ENCODE peak calls at places on chromosomes 13 and 19, in seven cellular contexts. N, S, W, A, Q, Z and D are unnamed samples.

GRCh38 chr13:78607409-78608253 is 4.3 kb upstream of the POU4F1 start:
- DNase-seq in Q (no peak), S (no peak), N (no peak), W (peak), A (no peak), Z (no peak), D (no peak)

GRCh38 chr13:25217023-25217909 is 45.2 kb upstream of the AMER2 start:
- DNase-seq in S (peak), N (peak), Q (no peak), W (no peak), A (no peak), Z (no peak), D (no peak)

GRCh38 chr19:4589579-4590410 is 30.3 kb upstream of the SEMA6B start:
- DNase-seq in A (no peak), Q (no peak), W (no peak), Z (no peak), S (no peak), N (no peak), D (no peak)

GRCh38 chr19:46303702-46304397 is 7.0 kb downstream of the HIF3A start:
- DNase-seq in W (peak), A (peak), N (peak), S (peak), Q (no peak), Z (peak), D (no peak)

GRCh38 chr19:53849237-53849676 is 18.4 kb upstream of the MYADM start:
- DNase-seq in S (no peak), Q (no peak), W (no peak), A (no peak), Z (no peak), N (peak), D (no peak)

GRCh38 chr13:110447058-110447511 is 114.4 kb downstream of the RAB20 start:
- DNase-seq in Z (no peak), A (no peak), S (no peak), W (no peak), N (no peak), Q (no peak), D (no peak)

GRCh38 chr13:28837111-28837510 is 17.0 kb downstream of the MTUS2 start:
- DNase-seq in S (no peak), Q (no peak), A (no peak), Z (no peak), W (no peak), N (no peak), D (no peak)

GRCh38 chr13:102580552-102581169 is 16.1 kb upstream of the TPP2 start:
- DNase-seq in W (no peak), N (peak), Q (no peak), A (no peak), Z (no peak), S (peak), D (no peak)

GRCh38 chr13:74930402-74931165 is 551.4 kb downstream of the TBC1D4 start:
- DNase-seq in S (peak), N (no peak), W (no peak), Q (peak), Z (no peak), A (no peak), D (no peak)

GRCh38 chr19:45468159-45468651 is 409 bp downstream of the FOSB start:
- DNase-seq in N (peak), W (peak), A (no peak), S (no peak), Z (no peak), Q (no peak), D (peak)

GRCh38 chr13:40480012-40480914 is 186.2 kb downstream of the FOXO1 start:
- DNase-seq in A (no peak), N (no peak), Z (no peak), S (no peak), Q (no peak), W (no peak), D (no peak)

GRCh38 chr19:46596008-46596407 is 5.1 kb upstream of the CALM3 start:
- DNase-seq in A (peak), Z (no peak), S (no peak), Q (no peak), W (no peak), N (no peak), D (no peak)

GRCh38 chr13:79869326-79869725 is 388.4 kb downstream of the NDFIP2 start:
- DNase-seq in S (peak), W (no peak), Z (no peak), Q (no peak), A (no peak), N (no peak), D (no peak)

GRCh38 chr13:100088648-100089601 is at the start of gene PCCA:
- DNase-seq in Q (peak), A (peak), W (peak), N (peak), S (peak), Z (peak), D (peak)

GRCh38 chr13:21336609-21337008 is 122.5 kb downstream of the ZDHHC20 start:
- DNase-seq in Q (no peak), A (no peak), S (no peak), Z (no peak), W (no peak), N (no peak), D (no peak)

GRCh38 chr19:13050274-13050673 is 52.4 kb downstream of the LYL1 start:
- DNase-seq in W (no peak), N (no peak), Q (no peak), A (no peak), S (no peak), Z (no peak), D (no peak)

GRCh38 chr13:95509521-95510315 is 42.8 kb upstream of the CLDN10 start:
- DNase-seq in N (peak), W (no peak), A (no peak), Z (no peak), Q (no peak), S (peak), D (no peak)

GRCh38 chr19:55676384-55676783 is 1.4 kb downstream of the EPN1 start:
- DNase-seq in A (no peak), Q (no peak), Z (no peak), S (peak), N (peak), W (no peak), D (no peak)

GRCh38 chr19:4052114-4052992 is 14.3 kb downstream of the ZBTB7A start:
- DNase-seq in S (peak), N (peak), Q (no peak), Z (no peak), W (peak), A (peak), D (no peak)

GRCh38 chr13:99702687-99703319 is 201.5 kb downstream of the TM9SF2 start:
- DNase-seq in S (no peak), Z (no peak), Q (no peak), A (no peak), N (no peak), W (no peak), D (no peak)

GRCh38 chr13:114113961-114114360 is 18.5 kb downstream of the RASA3 start:
- DNase-seq in W (peak), Q (no peak), Z (no peak), S (no peak), N (no peak), A (no peak), D (no peak)

GRCh38 chr13:72437458-72437857 is 290.0 kb downstream of the MZT1 start:
- DNase-seq in Z (no peak), A (no peak), W (no peak), Q (peak), S (peak), N (no peak), D (no peak)

GRCh38 chr13:40384976-40385857 is 281.2 kb downstream of the FOXO1 start:
- DNase-seq in S (peak), A (no peak), Q (no peak), Z (no peak), W (no peak), N (no peak), D (no peak)

GRCh38 chr19:33551676-33552075 is 30.1 kb upstream of the PEPD start:
- DNase-seq in N (no peak), Q (no peak), W (no peak), A (no peak), S (no peak), Z (no peak), D (no peak)

GRCh38 chr19:6610934-6611370 is 20.0 kb upstream of the CD70 start:
- DNase-seq in A (no peak), W (no peak), Z (no peak), N (peak), Q (peak), S (peak), D (no peak)

DNA sequence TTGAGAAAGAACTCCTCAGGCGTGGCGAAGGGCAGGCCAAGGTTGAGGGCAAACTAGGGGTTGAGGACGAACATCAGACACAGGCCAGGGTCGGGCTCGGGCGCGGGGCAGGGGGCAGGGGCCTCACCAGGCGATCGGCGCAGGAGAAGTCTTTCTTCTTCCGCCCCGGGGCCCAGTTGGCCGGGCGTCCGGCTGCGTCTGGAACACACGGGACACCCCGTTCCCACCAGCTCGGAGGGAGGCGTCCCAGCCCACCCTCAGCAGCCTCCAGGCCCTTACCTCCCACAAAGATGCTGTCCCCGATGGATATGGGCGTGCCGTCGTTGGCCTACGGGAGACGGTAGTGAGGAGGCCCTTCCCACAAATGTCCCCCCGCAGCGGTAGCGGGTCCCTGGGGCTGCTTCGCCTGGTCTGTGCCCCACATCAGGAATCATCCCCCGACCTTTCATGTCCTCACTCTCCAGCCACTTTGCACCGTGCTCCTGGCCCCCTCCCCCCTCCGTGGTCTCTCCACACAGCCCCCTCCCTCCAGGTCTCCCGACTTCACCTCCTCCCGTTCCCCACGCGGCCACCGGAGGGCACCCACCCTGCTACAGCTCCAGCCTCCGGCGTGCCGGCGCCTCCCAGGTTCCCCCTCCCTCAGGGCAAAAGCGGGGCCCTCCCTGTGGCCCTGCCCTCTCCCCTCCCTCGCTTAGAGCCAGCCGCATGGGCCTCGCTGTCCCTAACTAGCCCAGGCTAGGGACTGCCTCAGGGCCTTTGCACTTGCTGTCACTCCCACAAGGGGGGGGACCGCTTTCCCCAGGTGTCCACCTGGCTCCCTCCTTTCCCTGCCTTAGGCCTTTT is 4.7 kb downstream of the PNKP start:
- DNase-seq in S (no peak), N (no peak), W (peak), A (no peak), Z (no peak), Q (no peak), D (no peak)
- TF ChIP-seq CTCF in S (no peak), N (peak), W (no peak), A (peak), Z (peak), Q (peak), D (no peak)

GRCh38 chr13:51998723-51999471 is 12.4 kb downstream of the ATP7B start:
- DNase-seq in W (no peak), A (no peak), N (no peak), Q (no peak), S (no peak), Z (no peak), D (no peak)
- TF ChIP-seq CTCF in W (no peak), A (no peak), N (no peak), Q (no peak), S (no peak), Z (no peak), D (no peak)

DNA sequence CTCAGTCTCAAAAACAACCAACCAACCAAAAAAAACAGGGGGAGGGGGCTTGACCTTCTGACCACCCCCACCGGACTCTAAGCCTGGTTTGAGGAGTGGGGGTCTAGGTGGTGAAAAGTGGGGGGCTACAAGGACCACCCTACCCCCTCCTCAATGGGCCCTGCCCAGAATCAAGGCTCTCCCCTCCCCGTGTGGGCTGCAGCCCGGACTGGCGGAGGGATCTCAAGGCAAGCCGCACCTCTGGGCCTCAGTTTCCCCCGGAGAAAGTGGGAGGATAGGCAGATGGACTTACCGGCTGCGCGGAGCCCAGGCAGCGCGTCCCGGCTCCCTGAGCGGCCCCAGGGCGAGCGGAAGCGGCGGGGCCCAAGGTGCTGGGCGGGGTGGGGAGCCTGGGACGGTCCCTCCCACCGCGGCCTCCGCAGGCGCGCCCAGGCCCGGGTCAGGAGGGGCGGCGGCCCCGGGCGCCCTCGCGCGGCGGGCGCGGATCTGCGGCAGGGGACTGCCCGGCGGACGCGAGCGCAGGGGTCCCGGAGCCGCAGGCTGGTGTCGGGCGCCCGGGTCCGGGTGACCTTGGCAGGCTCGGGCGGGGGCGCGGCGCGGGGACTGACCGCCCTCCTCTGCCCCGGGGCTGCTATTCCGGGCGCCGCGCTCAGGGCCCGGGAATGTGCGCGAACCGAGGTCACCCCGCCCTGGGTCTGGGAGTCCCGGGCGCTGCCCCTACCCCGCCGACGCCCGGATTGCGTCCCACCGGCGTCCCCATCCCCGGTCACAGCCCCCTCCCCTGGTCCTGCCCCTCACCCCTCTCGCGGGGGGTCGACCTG is at the start of gene ADAMTSL5:
- DNase-seq in W (peak), A (no peak), N (peak), Z (peak), Q (no peak), S (peak), D (peak)
- TF ChIP-seq CTCF in W (no peak), A (no peak), N (no peak), Z (peak), Q (no peak), S (no peak), D (no peak)

GRCh38 chr13:52736891-52737290 is 2.7 kb downstream of the CNMD start:
- DNase-seq in N (no peak), A (no peak), S (no peak), Z (no peak), Q (no peak), W (no peak), D (no peak)

GRCh38 chr13:52737451-52737850 is 2.2 kb downstream of the CNMD start:
- DNase-seq in Z (no peak), W (no peak), Q (no peak), S (no peak), N (no peak), A (no peak), D (no peak)

GRCh38 chr13:52737900-52738299 is 1.7 kb downstream of the CNMD start:
- DNase-seq in W (no peak), Q (no peak), S (no peak), N (peak), A (no peak), Z (no peak), D (no peak)

GRCh38 chr13:52739468-52740071 is at the start of gene CNMD:
- DNase-seq in S (no peak), Q (no peak), A (no peak), W (peak), N (no peak), Z (no peak), D (no peak)

DNA sequence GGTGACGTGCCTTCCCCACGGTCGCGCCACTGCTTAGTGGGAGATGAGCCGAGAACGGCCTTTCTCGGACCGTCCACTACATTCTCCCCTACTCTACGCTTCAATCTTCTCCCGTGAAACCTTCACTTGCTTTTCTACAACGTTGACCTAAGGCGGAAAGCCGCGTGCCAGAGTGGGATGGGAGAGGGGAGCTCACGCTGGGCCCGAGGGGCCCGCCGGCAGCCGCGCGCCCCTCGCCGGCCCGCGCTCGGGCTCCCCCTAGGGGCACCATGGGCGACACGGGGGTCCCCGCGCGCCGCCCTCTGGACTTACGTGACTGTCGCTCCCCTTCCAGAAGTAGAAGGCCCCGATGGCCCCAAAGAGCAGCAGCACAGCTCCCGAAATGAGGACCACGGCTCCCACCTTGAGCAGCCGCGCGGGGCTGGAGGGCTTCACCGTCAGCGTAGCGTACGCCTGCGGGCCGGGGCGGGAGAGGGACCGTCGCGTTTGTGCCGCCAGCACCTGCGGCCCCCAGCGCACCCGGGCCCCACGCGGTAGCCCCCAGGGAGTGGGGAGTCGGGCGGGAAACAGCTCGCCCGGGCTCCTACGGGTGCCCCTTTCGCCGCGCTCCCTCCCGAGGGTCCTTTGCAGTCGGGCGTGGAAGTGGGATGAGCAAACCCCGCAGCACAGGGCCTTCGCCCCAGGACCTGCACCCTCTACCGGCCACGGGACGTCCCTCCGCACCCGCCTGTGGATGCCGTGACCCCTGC is 727 bp downstream of the CNMD start:
- DNase-seq in A (no peak), Z (no peak), S (no peak), Q (no peak), N (peak), W (peak), D (peak)
- TF ChIP-seq CTCF in A (peak), Z (no peak), S (peak), Q (peak), N (peak), W (peak), D (no peak)

GRCh38 chr13:26401578-26402021 is 147.7 kb downstream of the CDK8 start:
- DNase-seq in W (no peak), N (no peak), Z (no peak), S (no peak), Q (no peak), A (no peak), D (no peak)
- TF ChIP-seq CTCF in W (no peak), N (no peak), Z (no peak), S (no peak), Q (no peak), A (no peak), D (no peak)

GRCh38 chr19:29999490-29999889 is 57.5 kb downstream of the URI1 start:
- DNase-seq in W (no peak), Q (no peak), S (no peak), Z (no peak), A (no peak), N (no peak), D (no peak)

GRCh38 chr19:30001301-30001700 is 59.3 kb downstream of the URI1 start:
- DNase-seq in A (no peak), Q (no peak), Z (no peak), N (no peak), W (no peak), S (no peak), D (no peak)

GRCh38 chr19:30003862-30004261 is 61.8 kb downstream of the URI1 start:
- DNase-seq in Z (no peak), Q (no peak), N (no peak), A (no peak), W (no peak), S (no peak), D (no peak)

GRCh38 chr19:30000862-30001261 is 58.8 kb downstream of the URI1 start:
- DNase-seq in Q (no peak), W (no peak), N (no peak), Z (no peak), S (no peak), A (no peak), D (no peak)

GRCh38 chr19:30001794-30002193 is 59.8 kb downstream of the URI1 start:
- DNase-seq in A (no peak), Q (no peak), Z (no peak), N (peak), S (no peak), W (no peak), D (no peak)
- TF ChIP-seq CTCF in A (peak), Q (no peak), Z (no peak), N (peak), S (no peak), W (no peak), D (no peak)

GRCh38 chr13:112968910-112969691 is at the start of gene MCF2L:
- DNase-seq in Z (peak), Q (no peak), A (no peak), N (peak), W (peak), S (no peak), D (peak)
- TF ChIP-seq CTCF in Z (no peak), Q (no peak), A (peak), N (peak), W (no peak), S (peak), D (no peak)

GRCh38 chr19:43708716-43709115 is 7.2 kb upstream of the IRGC start:
- DNase-seq in A (no peak), S (no peak), W (no peak), Z (no peak), Q (no peak), N (no peak), D (no peak)
- TF ChIP-seq CTCF in A (no peak), S (no peak), W (no peak), Z (no peak), Q (no peak), N (no peak), D (no peak)

DNA sequence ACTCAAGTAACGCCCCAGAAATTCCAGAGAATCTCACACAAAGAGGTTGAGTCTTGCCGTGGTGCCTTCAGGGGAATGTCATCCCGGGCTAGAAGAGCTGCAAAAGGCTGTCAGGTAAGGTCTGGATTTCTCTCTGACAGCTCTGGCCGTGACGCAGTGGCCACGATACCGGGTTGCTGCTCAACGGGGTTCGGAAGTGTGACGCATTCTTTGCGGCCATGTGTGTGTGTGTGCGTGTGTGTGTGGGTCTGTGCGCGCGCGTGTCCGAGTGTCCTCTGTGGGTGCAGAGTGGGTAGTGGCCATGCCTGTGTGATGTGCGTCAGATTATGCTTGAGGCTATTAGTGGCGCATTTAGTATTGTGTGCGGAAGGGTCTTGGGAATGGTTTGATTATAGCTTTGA is 306 bp downstream of the ZNF540 start:
- DNase-seq in A (no peak), W (peak), Z (peak), Q (no peak), N (peak), S (no peak), D (no peak)
- TF ChIP-seq CTCF in A (no peak), W (no peak), Z (no peak), Q (no peak), N (no peak), S (no peak), D (no peak)